ENCODE peak calls at places on chromosomes 1 and 21, in four cellular contexts. One of them, this sample, is unnamed.

GRCh38 chr1:171983584-171983983 is 142.3 kb downstream of the DNM3 start:
- DNase-seq in HepG2: no peak
- DNase-seq in A549: no peak
- DNase-seq in WTC11: no peak
- DNase-seq in this sample: peak; percentile 48

GRCh38 chr1:17665950-17666720 is 89.0 kb upstream of the ACTL8 start:
- DNase-seq in A549: no peak
- DNase-seq in WTC11: no peak
- DNase-seq in HepG2: no peak
- DNase-seq in this sample: no peak

GRCh38 chr1:22038036-22038435 is 14.5 kb upstream of the CDC42 start:
- DNase-seq in A549: no peak
- DNase-seq in HepG2: no peak
- DNase-seq in WTC11: no peak
- DNase-seq in this sample: no peak

GRCh38 chr1:82991569-82991968 is 1007.4 kb downstream of the TTLL7 start:
- DNase-seq in HepG2: no peak
- DNase-seq in A549: no peak
- DNase-seq in WTC11: no peak
- DNase-seq in this sample: no peak

GRCh38 chr1:229862017-229862774 is 204.8 kb upstream of the GALNT2 start:
- DNase-seq in WTC11: no peak
- DNase-seq in A549: no peak
- DNase-seq in HepG2: no peak
- DNase-seq in this sample: no peak

GRCh38 chr1:115179397-115179835 is 90.1 kb upstream of the TSPAN2 start:
- DNase-seq in A549: peak; percentile 67
- DNase-seq in WTC11: no peak
- DNase-seq in HepG2: peak; percentile 38
- DNase-seq in this sample: no peak

GRCh38 chr1:227299688-227300087 is 18.6 kb downstream of the CDC42BPA start:
- DNase-seq in A549: peak; percentile 30
- DNase-seq in HepG2: no peak
- DNase-seq in WTC11: no peak
- DNase-seq in this sample: peak; percentile 77

GRCh38 chr1:206678490-206678889 is 6.2 kb upstream of the MAPKAPK2 start:
- DNase-seq in A549: no peak
- DNase-seq in HepG2: no peak
- DNase-seq in WTC11: no peak
- DNase-seq in this sample: no peak

GRCh38 chr1:24905979-24906720 is 23.9 kb downstream of the RUNX3 start:
- DNase-seq in WTC11: no peak
- DNase-seq in A549: no peak
- DNase-seq in HepG2: no peak
- DNase-seq in this sample: no peak

GRCh38 chr1:39971138-39971537 is 16.2 kb downstream of the MFSD2A start:
- DNase-seq in WTC11: no peak
- DNase-seq in HepG2: no peak
- DNase-seq in A549: no peak
- DNase-seq in this sample: no peak

GRCh38 chr1:243963566-243963965 is 87.5 kb upstream of the ZBTB18 start:
- DNase-seq in HepG2: no peak
- DNase-seq in A549: no peak
- DNase-seq in WTC11: no peak
- DNase-seq in this sample: no peak

GRCh38 chr1:232905324-232906034 is 44.9 kb upstream of the NTPCR start:
- DNase-seq in WTC11: no peak
- DNase-seq in HepG2: no peak
- DNase-seq in A549: no peak
- DNase-seq in this sample: peak; percentile 23

GRCh38 chr1:6151291-6151822 is 28.8 kb downstream of the CHD5 start:
- DNase-seq in A549: no peak
- DNase-seq in HepG2: no peak
- DNase-seq in WTC11: no peak
- DNase-seq in this sample: no peak

GRCh38 chr1:9106286-9106685 is 22.6 kb downstream of the GPR157 start:
- DNase-seq in A549: no peak
- DNase-seq in HepG2: no peak
- DNase-seq in WTC11: no peak
- DNase-seq in this sample: no peak

GRCh38 chr1:74534241-74534640 is 21.8 kb upstream of the LRRC53 start:
- DNase-seq in WTC11: no peak
- DNase-seq in A549: no peak
- DNase-seq in HepG2: no peak
- DNase-seq in this sample: no peak

GRCh38 chr21:16422702-16423101 is 692.9 kb downstream of the USP25 start:
- DNase-seq in HepG2: no peak
- DNase-seq in WTC11: no peak
- DNase-seq in A549: no peak
- DNase-seq in this sample: peak; percentile 61

GRCh38 chr1:195761102-195761501 is 847.1 kb downstream of the KCNT2 start:
- DNase-seq in A549: no peak
- DNase-seq in WTC11: no peak
- DNase-seq in HepG2: no peak
- DNase-seq in this sample: no peak

GRCh38 chr1:227887697-227888403 is 59.9 kb downstream of the WNT9A start:
- DNase-seq in A549: no peak
- DNase-seq in WTC11: peak; percentile 43
- DNase-seq in HepG2: no peak
- DNase-seq in this sample: peak; percentile 40

GRCh38 chr1:69073176-69073575 is 494.5 kb upstream of the LRRC7 start:
- DNase-seq in WTC11: peak; percentile 22
- DNase-seq in HepG2: no peak
- DNase-seq in A549: no peak
- DNase-seq in this sample: no peak

GRCh38 chr1:86062458-86062857 is 94.1 kb downstream of the COL24A1 start:
- DNase-seq in HepG2: no peak
- DNase-seq in A549: no peak
- DNase-seq in WTC11: no peak
- DNase-seq in this sample: peak; percentile 8

GRCh38 chr1:182617734-182618288 is 13.6 kb upstream of the RGS16 start:
- DNase-seq in A549: no peak
- DNase-seq in WTC11: no peak
- DNase-seq in HepG2: no peak
- DNase-seq in this sample: no peak

GRCh38 chr1:231487019-231487418 is 41.5 kb upstream of the TSNAX start:
- DNase-seq in WTC11: no peak
- DNase-seq in A549: no peak
- DNase-seq in HepG2: peak; percentile 71
- DNase-seq in this sample: peak; percentile 19

GRCh38 chr1:219788091-219788490 is 140.3 kb downstream of the SLC30A10 start:
- DNase-seq in WTC11: no peak
- DNase-seq in A549: no peak
- DNase-seq in HepG2: no peak
- DNase-seq in this sample: no peak

GRCh38 chr1:235278915-235279292 is 49.1 kb downstream of the ARID4B start:
- DNase-seq in A549: no peak
- DNase-seq in HepG2: no peak
- DNase-seq in WTC11: no peak
- DNase-seq in this sample: no peak
- TF ChIP-seq JUN in A549: no peak
- TF ChIP-seq JUN in HepG2: no peak
- TF ChIP-seq JUN in WTC11: no peak
- TF ChIP-seq JUN in this sample: no peak

DNA sequence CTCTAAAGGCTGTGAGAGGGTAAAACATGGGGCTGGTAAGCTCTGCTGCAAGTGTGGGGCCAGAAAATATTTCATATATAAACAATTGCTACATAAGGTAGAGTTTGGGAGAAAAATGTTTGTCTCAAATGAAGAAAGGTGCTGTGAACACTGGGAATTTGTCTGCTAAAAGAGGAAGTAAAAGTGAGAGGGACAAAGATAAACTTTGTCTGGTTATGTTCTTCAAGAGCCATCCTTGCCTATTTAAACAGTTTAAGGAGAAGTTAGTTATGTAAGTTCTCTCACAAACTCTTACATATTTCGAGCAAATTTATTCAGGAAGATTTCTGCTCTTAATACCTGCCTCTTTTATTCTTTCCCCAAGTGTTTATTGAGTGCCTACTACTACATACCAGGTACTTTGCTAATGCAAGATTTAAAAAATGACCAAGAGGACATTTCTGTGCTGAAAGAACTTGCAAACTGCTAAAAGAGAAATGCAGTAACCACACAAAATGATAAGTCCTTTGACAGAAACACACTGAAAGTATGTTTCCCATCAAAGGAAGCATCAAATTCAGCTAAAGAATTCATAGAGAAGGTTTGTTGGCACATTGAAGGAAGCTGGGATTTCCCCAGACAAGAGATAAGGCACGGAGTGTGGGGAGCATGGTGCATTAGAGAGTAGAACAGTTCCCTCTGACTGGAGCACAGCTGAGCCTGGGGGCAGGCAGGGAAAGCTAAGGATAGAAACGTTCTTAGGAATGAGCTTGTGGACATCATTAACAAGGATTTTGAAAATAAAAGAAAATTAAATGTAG is 549.1 kb downstream of the PTBP2 start:
- DNase-seq in WTC11: no peak
- DNase-seq in A549: no peak
- DNase-seq in HepG2: no peak
- DNase-seq in this sample: peak; percentile 58
- TF ChIP-seq JUN in WTC11: no peak
- TF ChIP-seq JUN in A549: no peak
- TF ChIP-seq JUN in HepG2: no peak
- TF ChIP-seq JUN in this sample: no peak

GRCh38 chr1:167819849-167820683 is 93.9 kb downstream of the ADCY10 start:
- DNase-seq in A549: peak; percentile 85
- DNase-seq in HepG2: no peak
- DNase-seq in WTC11: peak; percentile 82
- DNase-seq in this sample: peak; percentile 82
- TF ChIP-seq JUN in A549: peak; percentile 30
- TF ChIP-seq JUN in HepG2: no peak
- TF ChIP-seq JUN in WTC11: no peak
- TF ChIP-seq JUN in this sample: peak; percentile 73

DNA sequence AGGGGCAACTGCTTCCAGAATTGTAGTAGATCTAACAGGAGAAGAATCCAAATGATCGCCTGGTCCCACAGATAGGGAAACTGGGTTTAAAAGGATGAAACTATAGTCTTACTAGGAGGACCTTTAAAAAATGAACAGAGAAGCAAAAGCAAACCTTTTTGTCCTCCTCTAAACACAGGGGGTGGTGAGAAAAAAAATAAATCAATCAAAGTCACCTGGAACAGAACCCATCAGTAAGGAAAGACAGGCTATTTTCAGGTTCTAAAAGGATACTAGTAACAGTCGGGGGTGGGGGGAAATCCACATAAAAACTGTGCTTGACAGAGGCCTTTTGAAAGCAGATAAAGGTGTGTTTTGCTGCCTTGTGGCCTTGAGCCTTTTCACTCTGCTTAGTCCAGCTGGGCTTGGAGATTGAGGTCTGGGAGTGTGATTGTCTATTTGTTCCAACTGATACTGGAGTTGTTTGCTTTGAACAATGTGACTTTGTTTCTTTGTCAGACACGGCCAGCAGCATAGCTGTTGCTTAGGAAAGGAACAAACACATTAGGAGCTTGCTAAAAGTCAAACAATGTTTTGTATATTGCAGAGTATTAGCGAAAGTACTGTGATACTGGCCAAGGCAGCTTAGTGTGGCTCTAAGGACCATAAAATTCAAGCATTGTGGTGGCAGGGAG is 141.1 kb upstream of the IRF2BP2 start:
- DNase-seq in A549: no peak
- DNase-seq in HepG2: peak; percentile 99
- DNase-seq in WTC11: no peak
- DNase-seq in this sample: peak; percentile 33
- TF ChIP-seq JUN in A549: no peak
- TF ChIP-seq JUN in HepG2: no peak
- TF ChIP-seq JUN in WTC11: no peak
- TF ChIP-seq JUN in this sample: no peak

DNA sequence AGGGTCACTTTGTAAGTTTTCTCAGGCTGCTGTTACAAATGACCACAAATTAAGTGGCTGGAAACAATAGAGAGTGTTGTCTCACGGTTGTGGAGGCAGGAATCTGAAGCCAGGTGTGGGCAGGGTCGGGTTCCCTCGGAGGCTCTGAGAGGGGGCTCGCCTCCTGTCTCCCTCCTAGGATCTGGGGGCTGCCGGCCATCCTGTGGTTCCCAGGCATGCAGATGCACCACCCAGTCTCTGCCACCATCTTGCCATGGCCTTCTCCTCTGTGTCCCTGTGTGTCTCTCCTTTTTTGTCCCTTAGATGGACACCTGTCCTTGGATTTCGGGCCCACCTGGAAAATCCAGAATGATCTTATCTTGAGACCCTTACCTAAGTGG is 4.8 kb downstream of the TP73 start:
- DNase-seq in HepG2: no peak
- DNase-seq in WTC11: peak; percentile 10
- DNase-seq in A549: no peak
- DNase-seq in this sample: no peak
- TF ChIP-seq JUN in HepG2: no peak
- TF ChIP-seq JUN in WTC11: no peak
- TF ChIP-seq JUN in A549: no peak
- TF ChIP-seq JUN in this sample: no peak

GRCh38 chr21:42558846-42559245 is 45.2 kb downstream of the SLC37A1 start:
- DNase-seq in A549: no peak
- DNase-seq in HepG2: no peak
- DNase-seq in WTC11: peak; percentile 5
- DNase-seq in this sample: no peak
- TF ChIP-seq JUN in A549: no peak
- TF ChIP-seq JUN in HepG2: no peak
- TF ChIP-seq JUN in WTC11: no peak
- TF ChIP-seq JUN in this sample: no peak

GRCh38 chr1:41315482-41315823 is 45.8 kb upstream of the FOXO6 start:
- DNase-seq in HepG2: no peak
- DNase-seq in WTC11: no peak
- DNase-seq in A549: no peak
- DNase-seq in this sample: no peak
- TF ChIP-seq JUN in HepG2: no peak
- TF ChIP-seq JUN in WTC11: no peak
- TF ChIP-seq JUN in A549: no peak
- TF ChIP-seq JUN in this sample: no peak